ENCODE peak calls at places on chromosomes 12 and 14, in four cellular contexts. One of them, this sample, is unnamed.

GRCh38 chr12:85920324-85920947 is 46.3 kb downstream of the NTS start:
- DNase-seq in HepG2: peak; percentile 12
- DNase-seq in HCT116: peak; percentile 26
- DNase-seq in H1: no peak
- DNase-seq in this sample: peak; percentile 7

GRCh38 chr12:63163542-63163941 is 12.5 kb upstream of the AVPR1A start:
- DNase-seq in HCT116: no peak
- DNase-seq in HepG2: no peak
- DNase-seq in H1: no peak
- DNase-seq in this sample: no peak

GRCh38 chr14:68820999-68821683 is 28.3 kb upstream of the ZFP36L1 start:
- DNase-seq in H1: no peak
- DNase-seq in HepG2: no peak
- DNase-seq in HCT116: no peak
- DNase-seq in this sample: no peak

GRCh38 chr14:89660183-89660582 is 243.2 kb upstream of the FOXN3 start:
- DNase-seq in HepG2: no peak
- DNase-seq in H1: no peak
- DNase-seq in HCT116: no peak
- DNase-seq in this sample: no peak

GRCh38 chr14:23441076-23441475 is 5.6 kb upstream of the MYH7 start:
- DNase-seq in H1: no peak
- DNase-seq in HepG2: no peak
- DNase-seq in HCT116: no peak
- DNase-seq in this sample: peak; percentile 27

GRCh38 chr12:2053675-2054070 is 886 bp downstream of the CACNA1C start:
- DNase-seq in HCT116: no peak
- DNase-seq in H1: no peak
- DNase-seq in HepG2: no peak
- DNase-seq in this sample: no peak

GRCh38 chr12:59632408-59632807 is 36.6 kb downstream of the SLC16A7 start:
- DNase-seq in HCT116: no peak
- DNase-seq in HepG2: no peak
- DNase-seq in H1: no peak
- DNase-seq in this sample: no peak

GRCh38 chr14:21523203-21523602 is 2.9 kb downstream of the SALL2 start:
- DNase-seq in HepG2: no peak
- DNase-seq in H1: no peak
- DNase-seq in HCT116: no peak
- DNase-seq in this sample: no peak

GRCh38 chr14:67474366-67474765 is 14.2 kb downstream of the TMEM229B start:
- DNase-seq in H1: no peak
- DNase-seq in HepG2: no peak
- DNase-seq in HCT116: no peak
- DNase-seq in this sample: no peak

GRCh38 chr12:4030938-4031702 is 157.9 kb upstream of the PARP11 start:
- DNase-seq in HepG2: peak; percentile 55
- DNase-seq in H1: peak; percentile 85
- DNase-seq in HCT116: peak; percentile 86
- DNase-seq in this sample: peak; percentile 45

GRCh38 chr14:50821471-50822464 is 9.2 kb downstream of the NIN start:
- DNase-seq in H1: no peak
- DNase-seq in HepG2: no peak
- DNase-seq in HCT116: no peak
- DNase-seq in this sample: peak; percentile 5

GRCh38 chr14:73462815-73463214 is 4.5 kb upstream of the NUMB start:
- DNase-seq in H1: peak; percentile 1
- DNase-seq in HepG2: no peak
- DNase-seq in HCT116: no peak
- DNase-seq in this sample: peak; percentile 34

GRCh38 chr12:49223122-49223521 is 34.2 kb upstream of the TUBA1A start:
- DNase-seq in H1: no peak
- DNase-seq in HepG2: no peak
- DNase-seq in HCT116: no peak
- DNase-seq in this sample: no peak
- TF ChIP-seq FOSL1 in H1: no peak
- TF ChIP-seq FOSL1 in HepG2: no peak
- TF ChIP-seq FOSL1 in HCT116: no peak
- TF ChIP-seq FOSL1 in this sample: no peak

GRCh38 chr14:43166163-43166562 is 1340.9 kb downstream of the FSCB start:
- DNase-seq in HCT116: no peak
- DNase-seq in H1: no peak
- DNase-seq in HepG2: no peak
- DNase-seq in this sample: no peak
- TF ChIP-seq FOSL1 in HCT116: no peak
- TF ChIP-seq FOSL1 in H1: no peak
- TF ChIP-seq FOSL1 in HepG2: no peak
- TF ChIP-seq FOSL1 in this sample: no peak

GRCh38 chr12:98538031-98538430 is 22.6 kb downstream of the TMPO start:
- DNase-seq in H1: no peak
- DNase-seq in HepG2: no peak
- DNase-seq in HCT116: no peak
- DNase-seq in this sample: no peak

GRCh38 chr12:98533723-98534251 is 18.4 kb downstream of the TMPO start:
- DNase-seq in H1: no peak
- DNase-seq in HCT116: no peak
- DNase-seq in HepG2: peak; percentile 27
- DNase-seq in this sample: no peak

GRCh38 chr12:98530068-98530467 is 14.7 kb downstream of the TMPO start:
- DNase-seq in H1: no peak
- DNase-seq in HepG2: no peak
- DNase-seq in HCT116: no peak
- DNase-seq in this sample: no peak

DNA sequence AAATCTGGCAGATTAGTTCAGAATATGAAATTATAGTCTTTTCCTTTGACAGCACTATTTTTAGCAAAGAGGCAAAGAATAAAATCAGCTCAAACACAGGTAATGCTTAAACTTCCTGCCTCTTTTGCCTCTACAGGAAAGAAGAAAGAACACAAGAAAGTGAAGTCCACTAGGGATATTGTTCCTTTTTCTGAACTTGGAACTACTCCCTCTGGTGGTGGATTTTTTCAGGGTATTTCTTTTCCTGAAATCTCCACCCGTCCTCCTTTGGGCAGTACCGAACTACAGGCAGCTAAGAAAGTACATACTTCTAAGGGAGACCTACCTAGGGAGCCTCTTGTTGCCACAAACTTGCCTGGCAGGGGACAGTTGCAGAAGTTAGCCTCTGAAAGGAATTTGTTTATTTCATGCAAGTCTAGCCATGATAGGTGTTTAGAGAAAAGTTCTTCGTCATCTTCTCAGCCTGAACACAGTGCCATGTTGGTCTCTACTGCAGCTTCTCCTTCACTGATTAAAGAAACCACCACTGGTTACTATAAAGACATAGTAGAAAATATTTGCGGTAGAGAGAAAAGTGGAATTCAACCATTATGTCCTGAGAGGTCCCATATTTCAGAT is 17.4 kb downstream of the TMPO start:
- DNase-seq in H1: no peak
- DNase-seq in HepG2: peak; percentile 59
- DNase-seq in HCT116: peak; percentile 60
- DNase-seq in this sample: peak; percentile 74
- TF ChIP-seq FOSL1 in H1: no peak
- TF ChIP-seq FOSL1 in HepG2: no peak
- TF ChIP-seq FOSL1 in HCT116: no peak
- TF ChIP-seq FOSL1 in this sample: no peak

GRCh38 chr14:61539631-61540030 is 155.7 kb upstream of the HIF1A start:
- DNase-seq in H1: no peak
- DNase-seq in HCT116: no peak
- DNase-seq in HepG2: no peak
- DNase-seq in this sample: no peak
- TF ChIP-seq FOSL1 in H1: no peak
- TF ChIP-seq FOSL1 in HCT116: no peak
- TF ChIP-seq FOSL1 in HepG2: no peak
- TF ChIP-seq FOSL1 in this sample: no peak

GRCh38 chr12:103779410-103780092 is 61.5 kb downstream of the NT5DC3 start:
- DNase-seq in HepG2: no peak
- DNase-seq in H1: no peak
- DNase-seq in HCT116: no peak
- DNase-seq in this sample: no peak
- TF ChIP-seq FOSL1 in HepG2: no peak
- TF ChIP-seq FOSL1 in H1: no peak
- TF ChIP-seq FOSL1 in HCT116: no peak
- TF ChIP-seq FOSL1 in this sample: no peak

GRCh38 chr14:51962678-51963077 is 26.7 kb upstream of the RTRAF start:
- DNase-seq in HepG2: no peak
- DNase-seq in H1: no peak
- DNase-seq in HCT116: no peak
- DNase-seq in this sample: no peak
- TF ChIP-seq FOSL1 in HepG2: no peak
- TF ChIP-seq FOSL1 in H1: no peak
- TF ChIP-seq FOSL1 in HCT116: no peak
- TF ChIP-seq FOSL1 in this sample: no peak

GRCh38 chr14:58746701-58747100 is 108.9 kb downstream of the DACT1 start:
- DNase-seq in HepG2: no peak
- DNase-seq in H1: no peak
- DNase-seq in HCT116: no peak
- DNase-seq in this sample: no peak
- TF ChIP-seq FOSL1 in HepG2: no peak
- TF ChIP-seq FOSL1 in H1: no peak
- TF ChIP-seq FOSL1 in HCT116: no peak
- TF ChIP-seq FOSL1 in this sample: no peak

GRCh38 chr14:96905825-96906224 is 108.6 kb downstream of the VRK1 start:
- DNase-seq in H1: no peak
- DNase-seq in HepG2: no peak
- DNase-seq in HCT116: no peak
- DNase-seq in this sample: no peak

GRCh38 chr14:96906434-96906833 is 109.3 kb downstream of the VRK1 start:
- DNase-seq in H1: no peak
- DNase-seq in HepG2: no peak
- DNase-seq in HCT116: no peak
- DNase-seq in this sample: no peak

GRCh38 chr14:96903444-96904023 is 106.4 kb downstream of the VRK1 start:
- DNase-seq in HepG2: no peak
- DNase-seq in HCT116: no peak
- DNase-seq in H1: no peak
- DNase-seq in this sample: no peak

GRCh38 chr14:96904201-96904600 is 107.0 kb downstream of the VRK1 start:
- DNase-seq in HCT116: no peak
- DNase-seq in HepG2: no peak
- DNase-seq in H1: no peak
- DNase-seq in this sample: no peak

DNA sequence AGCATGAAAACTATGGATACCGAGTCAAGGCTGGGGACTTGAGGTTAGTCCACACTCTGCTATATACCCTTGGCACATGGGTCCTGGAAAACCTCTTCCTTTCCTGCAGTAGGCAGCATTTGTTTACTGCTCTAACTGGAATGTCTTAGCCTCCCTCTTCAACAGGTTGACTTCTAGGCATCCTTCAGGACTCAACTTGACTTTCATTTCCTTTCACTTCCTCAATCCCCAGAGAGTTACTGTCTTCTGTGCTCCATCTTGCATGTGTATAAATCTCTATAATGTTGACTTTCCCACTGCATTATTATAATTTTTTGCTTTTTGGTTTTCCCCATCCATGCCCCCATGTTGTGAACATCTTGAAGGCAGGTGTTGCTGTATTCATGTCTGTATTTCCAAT is 107.9 kb downstream of the VRK1 start:
- DNase-seq in HepG2: no peak
- DNase-seq in H1: no peak
- DNase-seq in HCT116: no peak
- DNase-seq in this sample: no peak
- TF ChIP-seq FOSL1 in HepG2: no peak
- TF ChIP-seq FOSL1 in H1: no peak
- TF ChIP-seq FOSL1 in HCT116: no peak
- TF ChIP-seq FOSL1 in this sample: no peak